ENCODE peak calls at places on chromosomes 12 and 14, in six cellular contexts. One of them, this sample, is unnamed.

GRCh38 chr12:124169577-124169976 is 125.3 kb upstream of the RFLNA start:
- DNase-seq in tibial nerve: no peak
- DNase-seq in AG10803: no peak
- DNase-seq in lower leg skin: no peak
- DNase-seq in kidney epithelial cell: no peak
- DNase-seq in heart left ventricle: no peak
- DNase-seq in this sample: no peak

GRCh38 chr12:124556067-124556466 is 11.3 kb downstream of the NCOR2 start:
- DNase-seq in lower leg skin: no peak
- DNase-seq in tibial nerve: no peak
- DNase-seq in kidney epithelial cell: no peak
- DNase-seq in heart left ventricle: no peak
- DNase-seq in AG10803: no peak
- DNase-seq in this sample: no peak

GRCh38 chr12:122951979-122952892 is 14.0 kb downstream of the ABCB9 start:
- DNase-seq in lower leg skin: peak
- DNase-seq in AG10803: peak
- DNase-seq in kidney epithelial cell: no peak
- DNase-seq in heart left ventricle: peak
- DNase-seq in tibial nerve: peak
- DNase-seq in this sample: peak

GRCh38 chr12:89704457-89704856 is 4.2 kb downstream of the ATP2B1 start:
- DNase-seq in tibial nerve: no peak
- DNase-seq in heart left ventricle: no peak
- DNase-seq in kidney epithelial cell: no peak
- DNase-seq in AG10803: no peak
- DNase-seq in lower leg skin: no peak
- DNase-seq in this sample: no peak

GRCh38 chr12:131921866-131922769 is 7.0 kb upstream of the PUS1 start:
- DNase-seq in lower leg skin: no peak
- DNase-seq in tibial nerve: no peak
- DNase-seq in heart left ventricle: peak
- DNase-seq in AG10803: no peak
- DNase-seq in kidney epithelial cell: no peak
- DNase-seq in this sample: no peak

GRCh38 chr14:103031566-103031911 is 25.8 kb downstream of the CDC42BPB start:
- DNase-seq in kidney epithelial cell: no peak
- DNase-seq in lower leg skin: no peak
- DNase-seq in AG10803: no peak
- DNase-seq in heart left ventricle: no peak
- DNase-seq in tibial nerve: no peak
- DNase-seq in this sample: no peak

GRCh38 chr12:31928246-31929139 is 30.7 kb upstream of the RESF1 start:
- DNase-seq in AG10803: no peak
- DNase-seq in tibial nerve: no peak
- DNase-seq in kidney epithelial cell: no peak
- DNase-seq in lower leg skin: no peak
- DNase-seq in heart left ventricle: no peak
- DNase-seq in this sample: no peak

GRCh38 chr14:101584049-101584859 is 23.0 kb downstream of the DIO3 start:
- DNase-seq in heart left ventricle: peak
- DNase-seq in kidney epithelial cell: no peak
- DNase-seq in tibial nerve: peak
- DNase-seq in AG10803: peak
- DNase-seq in lower leg skin: peak
- DNase-seq in this sample: no peak

GRCh38 chr12:62922539-62922938 is 12.4 kb downstream of the PPM1H start:
- DNase-seq in AG10803: no peak
- DNase-seq in lower leg skin: no peak
- DNase-seq in kidney epithelial cell: no peak
- DNase-seq in tibial nerve: no peak
- DNase-seq in heart left ventricle: no peak
- DNase-seq in this sample: no peak

GRCh38 chr12:22286569-22286968 is 47.9 kb downstream of the ST8SIA1 start:
- DNase-seq in lower leg skin: no peak
- DNase-seq in AG10803: peak
- DNase-seq in kidney epithelial cell: peak
- DNase-seq in tibial nerve: no peak
- DNase-seq in heart left ventricle: no peak
- DNase-seq in this sample: no peak

GRCh38 chr12:22271036-22271435 is 63.5 kb downstream of the ST8SIA1 start:
- DNase-seq in kidney epithelial cell: peak
- DNase-seq in AG10803: peak
- DNase-seq in tibial nerve: no peak
- DNase-seq in heart left ventricle: no peak
- DNase-seq in lower leg skin: no peak
- DNase-seq in this sample: no peak

GRCh38 chr12:62654558-62655241 is 188.1 kb downstream of the MON2 start:
- DNase-seq in AG10803: no peak
- DNase-seq in heart left ventricle: no peak
- DNase-seq in tibial nerve: no peak
- DNase-seq in lower leg skin: peak
- DNase-seq in kidney epithelial cell: no peak
- DNase-seq in this sample: no peak

GRCh38 chr14:75881986-75882385 is 99.8 kb downstream of the TGFB3 start:
- DNase-seq in heart left ventricle: no peak
- DNase-seq in tibial nerve: no peak
- DNase-seq in kidney epithelial cell: no peak
- DNase-seq in AG10803: peak
- DNase-seq in lower leg skin: no peak
- DNase-seq in this sample: no peak

GRCh38 chr12:94149781-94150482 is 1.6 kb downstream of the PLXNC1 start:
- DNase-seq in tibial nerve: no peak
- DNase-seq in AG10803: no peak
- DNase-seq in heart left ventricle: peak
- DNase-seq in kidney epithelial cell: no peak
- DNase-seq in lower leg skin: peak
- DNase-seq in this sample: no peak

GRCh38 chr12:49515266-49515665 is 23.6 kb upstream of the KCNH3 start:
- DNase-seq in kidney epithelial cell: peak
- DNase-seq in lower leg skin: no peak
- DNase-seq in heart left ventricle: no peak
- DNase-seq in AG10803: peak
- DNase-seq in tibial nerve: no peak
- DNase-seq in this sample: no peak

GRCh38 chr12:97275261-97276197 is 187.1 kb upstream of the RMST start:
- DNase-seq in heart left ventricle: no peak
- DNase-seq in tibial nerve: no peak
- DNase-seq in AG10803: no peak
- DNase-seq in lower leg skin: no peak
- DNase-seq in kidney epithelial cell: no peak
- DNase-seq in this sample: no peak

GRCh38 chr14:75334191-75335051 is 55.8 kb downstream of the FOS start:
- DNase-seq in lower leg skin: peak
- DNase-seq in kidney epithelial cell: no peak
- DNase-seq in tibial nerve: peak
- DNase-seq in AG10803: peak
- DNase-seq in heart left ventricle: peak
- DNase-seq in this sample: no peak

GRCh38 chr12:100539209-100539608 is 34.3 kb upstream of the GAS2L3 start:
- DNase-seq in tibial nerve: no peak
- DNase-seq in lower leg skin: no peak
- DNase-seq in AG10803: peak
- DNase-seq in heart left ventricle: no peak
- DNase-seq in kidney epithelial cell: no peak
- DNase-seq in this sample: peak

GRCh38 chr12:107843351-107844311 is 69.1 kb downstream of the ASCL4 start:
- DNase-seq in kidney epithelial cell: no peak
- DNase-seq in lower leg skin: no peak
- DNase-seq in tibial nerve: no peak
- DNase-seq in AG10803: peak
- DNase-seq in heart left ventricle: no peak
- DNase-seq in this sample: no peak

GRCh38 chr14:68781161-68782021 is 11.5 kb downstream of the ZFP36L1 start:
- DNase-seq in kidney epithelial cell: no peak
- DNase-seq in tibial nerve: peak
- DNase-seq in AG10803: no peak
- DNase-seq in lower leg skin: peak
- DNase-seq in heart left ventricle: peak
- DNase-seq in this sample: no peak

GRCh38 chr12:77751939-77752338 is 78.8 kb upstream of the NAV3 start:
- DNase-seq in tibial nerve: no peak
- DNase-seq in heart left ventricle: no peak
- DNase-seq in kidney epithelial cell: no peak
- DNase-seq in AG10803: peak
- DNase-seq in lower leg skin: no peak
- DNase-seq in this sample: peak

GRCh38 chr14:50668852-50669194 is 717 bp upstream of the SAV1 start:
- DNase-seq in tibial nerve: no peak
- DNase-seq in heart left ventricle: no peak
- DNase-seq in lower leg skin: no peak
- DNase-seq in kidney epithelial cell: no peak
- DNase-seq in AG10803: no peak
- DNase-seq in this sample: no peak

GRCh38 chr12:94648578-94648977 is 1.8 kb downstream of the TMCC3 start:
- DNase-seq in kidney epithelial cell: no peak
- DNase-seq in lower leg skin: no peak
- DNase-seq in heart left ventricle: no peak
- DNase-seq in tibial nerve: no peak
- DNase-seq in AG10803: no peak
- DNase-seq in this sample: peak

DNA sequence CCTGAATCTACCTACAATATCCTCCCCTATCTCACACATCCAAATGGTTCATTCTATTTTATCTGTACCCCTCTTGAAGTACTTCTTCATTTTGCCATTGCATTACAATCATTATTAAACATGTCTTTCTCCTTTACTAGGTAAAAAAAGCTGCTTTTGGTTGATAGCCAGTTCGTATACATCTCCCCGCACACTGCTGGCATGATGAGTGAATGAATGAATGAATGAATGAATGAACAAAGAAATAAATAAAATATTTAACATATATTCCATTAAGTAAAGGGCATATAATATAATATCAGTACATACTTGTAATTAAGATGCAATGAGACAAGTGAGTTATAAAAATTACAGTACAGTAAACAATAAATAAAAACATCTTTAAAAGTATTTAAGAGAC is 298 bp upstream of the GPR65 start:
- DNase-seq in lower leg skin: no peak
- DNase-seq in kidney epithelial cell: no peak
- DNase-seq in AG10803: no peak
- DNase-seq in heart left ventricle: no peak
- DNase-seq in tibial nerve: no peak
- DNase-seq in this sample: no peak
- H3K4me3 ChIP-seq in lower leg skin: no peak
- H3K4me3 ChIP-seq in kidney epithelial cell: no peak
- H3K4me3 ChIP-seq in AG10803: no peak
- H3K4me3 ChIP-seq in heart left ventricle: no peak
- H3K4me3 ChIP-seq in tibial nerve: no peak
- H3K4me3 ChIP-seq in this sample: no peak

GRCh38 chr12:116202940-116203339 is 74.6 kb downstream of the MED13L start:
- DNase-seq in heart left ventricle: no peak
- DNase-seq in tibial nerve: no peak
- DNase-seq in AG10803: peak
- DNase-seq in lower leg skin: no peak
- DNase-seq in kidney epithelial cell: no peak
- DNase-seq in this sample: no peak
- TF ChIP-seq CTCF in heart left ventricle: no peak
- TF ChIP-seq CTCF in tibial nerve: peak
- TF ChIP-seq CTCF in AG10803: peak
- TF ChIP-seq CTCF in lower leg skin: no peak
- TF ChIP-seq CTCF in kidney epithelial cell: peak
- TF ChIP-seq CTCF in this sample: peak

DNA sequence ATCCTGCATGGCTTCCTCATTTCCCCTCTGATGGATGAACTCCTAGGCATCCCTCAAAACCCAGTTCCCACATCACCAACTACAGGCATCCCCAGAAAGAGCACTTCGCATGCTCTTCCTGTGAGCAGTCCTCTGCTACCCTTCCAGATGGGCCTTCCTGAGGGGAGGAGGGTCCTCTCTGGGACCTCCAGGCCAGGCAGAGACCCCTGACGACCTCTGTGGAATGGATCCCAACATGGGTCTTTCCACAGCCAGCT is 1.9 kb downstream of the AKT1 start:
- DNase-seq in heart left ventricle: no peak
- DNase-seq in AG10803: no peak
- DNase-seq in lower leg skin: no peak
- DNase-seq in tibial nerve: no peak
- DNase-seq in kidney epithelial cell: no peak
- DNase-seq in this sample: no peak
- H3K4me3 ChIP-seq in heart left ventricle: no peak
- H3K4me3 ChIP-seq in AG10803: peak
- H3K4me3 ChIP-seq in lower leg skin: no peak
- H3K4me3 ChIP-seq in tibial nerve: no peak
- H3K4me3 ChIP-seq in kidney epithelial cell: no peak
- H3K4me3 ChIP-seq in this sample: peak

DNA sequence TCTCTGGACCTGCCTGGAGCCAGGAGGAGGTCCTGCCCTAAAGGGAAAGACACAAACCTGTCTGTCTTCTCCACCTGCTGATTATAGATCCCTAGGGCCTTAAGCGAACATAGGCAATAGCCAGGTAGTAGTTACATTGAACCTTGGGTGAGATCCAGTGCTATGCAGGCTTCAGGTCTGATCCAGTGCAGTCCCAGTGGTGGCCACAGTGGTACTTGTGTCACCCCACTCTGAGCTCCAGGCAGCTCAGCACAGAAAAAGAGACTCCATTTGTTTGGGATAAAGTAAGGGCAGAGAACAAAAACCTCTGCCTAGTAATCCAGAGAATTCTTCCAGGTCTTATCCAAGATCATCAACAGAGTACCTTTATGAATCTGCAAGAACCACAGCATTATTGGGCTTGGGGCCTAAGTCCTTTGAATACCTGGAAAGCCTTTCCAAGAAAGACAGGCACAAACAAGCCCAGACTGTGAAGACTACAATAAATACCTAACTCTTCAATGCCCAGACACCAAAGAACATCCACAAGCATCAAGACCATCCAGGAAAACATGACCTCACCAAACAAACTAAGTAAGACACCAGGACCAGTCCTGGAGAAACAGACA is 60.4 kb upstream of the KTN1 start:
- DNase-seq in AG10803: no peak
- DNase-seq in heart left ventricle: no peak
- DNase-seq in kidney epithelial cell: no peak
- DNase-seq in tibial nerve: no peak
- DNase-seq in lower leg skin: no peak
- DNase-seq in this sample: no peak
- TF ChIP-seq CTCF in AG10803: no peak
- TF ChIP-seq CTCF in heart left ventricle: no peak
- TF ChIP-seq CTCF in kidney epithelial cell: no peak
- TF ChIP-seq CTCF in tibial nerve: no peak
- TF ChIP-seq CTCF in lower leg skin: no peak
- TF ChIP-seq CTCF in this sample: no peak